ENCODE peak calls at places on chromosomes 12 and 14, in eight cellular contexts. Z is skeletal muscle cell, X is cardiac fibroblast, F is right lobe of liver, W is SW 1271, N is IMR-90, Q is NCI-H69, A is A172. B is an unnamed sample.

GRCh38 chr14:62179367-62180018 is 417.3 kb downstream of the SNAPC1 start:
- DNase-seq in Z (peak), X (peak), F (no peak), W (peak), N (peak), Q (peak), A (peak), B (no peak)

GRCh38 chr12:53205747-53206146 is 1.3 kb downstream of the ITGB7 start:
- DNase-seq in Z (peak), X (peak), F (no peak), W (no peak), N (peak), Q (no peak), A (peak), B (no peak)

GRCh38 chr12:74626397-74626796 is 88.8 kb downstream of the ATXN7L3B start:
- DNase-seq in Z (no peak), X (no peak), F (no peak), W (no peak), N (no peak), Q (no peak), A (no peak), B (no peak)

GRCh38 chr14:101711041-101711861 is 50.3 kb upstream of the PPP2R5C start:
- DNase-seq in Z (no peak), X (no peak), F (no peak), W (no peak), N (no peak), Q (no peak), A (no peak), B (no peak)

GRCh38 chr14:75566321-75566720 is 12.1 kb upstream of the FLVCR2 start:
- DNase-seq in Z (no peak), X (peak), F (no peak), W (no peak), N (no peak), Q (no peak), A (no peak), B (no peak)

GRCh38 chr14:99476864-99477263 is 3.8 kb downstream of the SETD3 start:
- DNase-seq in Z (no peak), X (peak), F (no peak), W (no peak), N (peak), Q (no peak), A (no peak), B (no peak)

GRCh38 chr12:119869720-119870119 is 7.4 kb downstream of the CIT start:
- DNase-seq in Z (peak), X (peak), F (no peak), W (peak), N (peak), Q (no peak), A (peak), B (no peak)

GRCh38 chr12:104749555-104749954 is 208.5 kb downstream of the SLC41A2 start:
- DNase-seq in Z (no peak), X (no peak), F (no peak), W (no peak), N (no peak), Q (no peak), A (no peak), B (no peak)

GRCh38 chr14:24260780-24261157 is 2.2 kb downstream of the TGM1 start:
- DNase-seq in Z (no peak), X (no peak), F (no peak), W (no peak), N (no peak), Q (no peak), A (no peak), B (no peak)

GRCh38 chr12:29316772-29317171 is 64.2 kb downstream of the ERGIC2 start:
- DNase-seq in Z (no peak), X (peak), F (no peak), W (no peak), N (peak), Q (no peak), A (peak), B (no peak)

GRCh38 chr12:131829351-131829794 is 1.2 kb downstream of the MMP17 start:
- DNase-seq in Z (no peak), X (peak), F (no peak), W (peak), N (no peak), Q (peak), A (no peak), B (peak)

GRCh38 chr12:2640709-2641108 is 154.1 kb upstream of the FKBP4 start:
- DNase-seq in Z (peak), X (peak), F (no peak), W (peak), N (peak), Q (peak), A (peak), B (peak)

GRCh38 chr14:52551696-52552062 is 626 bp downstream of the TXNDC16 start:
- DNase-seq in Z (no peak), X (peak), F (no peak), W (peak), N (peak), Q (peak), A (peak), B (no peak)

GRCh38 chr14:52835122-52835903 is 43.9 kb upstream of the GNPNAT1 start:
- DNase-seq in Z (peak), X (peak), F (no peak), W (no peak), N (peak), Q (peak), A (peak), B (no peak)

GRCh38 chr12:3236345-3237153 is 159.4 kb downstream of the TSPAN9 start:
- DNase-seq in Z (no peak), X (peak), F (no peak), W (no peak), N (peak), Q (peak), A (peak), B (no peak)

GRCh38 chr12:3002636-3003035 is 43.4 kb downstream of the TEAD4 start:
- DNase-seq in Z (no peak), X (no peak), F (no peak), W (no peak), N (no peak), Q (no peak), A (no peak), B (no peak)

GRCh38 chr12:100826323-100826722 is 31.7 kb downstream of the ANO4 start:
- DNase-seq in Z (peak), X (peak), F (peak), W (no peak), N (peak), Q (no peak), A (peak), B (peak)

GRCh38 chr14:60951781-60952435 is 29.0 kb downstream of the TRMT5 start:
- DNase-seq in Z (no peak), X (peak), F (no peak), W (no peak), N (no peak), Q (no peak), A (no peak), B (no peak)

GRCh38 chr12:124738636-124739467 is 124.8 kb downstream of the SCARB1 start:
- DNase-seq in Z (no peak), X (no peak), F (no peak), W (no peak), N (peak), Q (no peak), A (no peak), B (no peak)

GRCh38 chr12:124174406-124174805 is 120.5 kb upstream of the RFLNA start:
- DNase-seq in Z (no peak), X (peak), F (no peak), W (no peak), N (no peak), Q (no peak), A (peak), B (no peak)

GRCh38 chr14:102213984-102214658 is 74.4 kb downstream of the WDR20 start:
- DNase-seq in Z (no peak), X (no peak), F (no peak), W (no peak), N (no peak), Q (no peak), A (no peak), B (peak)

GRCh38 chr12:67069451-67070306 is 199.5 kb upstream of the CAND1 start:
- DNase-seq in Z (no peak), X (no peak), F (no peak), W (peak), N (no peak), Q (peak), A (no peak), B (peak)

GRCh38 chr12:93266-94005 is 26.9 kb downstream of the IQSEC3 start:
- DNase-seq in Z (no peak), X (no peak), F (no peak), W (no peak), N (no peak), Q (no peak), A (no peak), B (no peak)

GRCh38 chr14:102777711-102778615 is 714 bp downstream of the TRAF3 start:
- DNase-seq in Z (no peak), X (peak), F (peak), W (peak), N (peak), Q (peak), A (no peak), B (peak)

GRCh38 chr12:104573-105081 is 38.1 kb downstream of the IQSEC3 start:
- DNase-seq in Z (no peak), X (no peak), F (no peak), W (no peak), N (no peak), Q (peak), A (no peak), B (no peak)

GRCh38 chr12:18054925-18055324 is 35.1 kb downstream of the RERGL start:
- DNase-seq in Z (no peak), X (no peak), F (no peak), W (no peak), N (no peak), Q (peak), A (no peak), B (no peak)

GRCh38 chr14:100696590-100696989 is 30.1 kb upstream of the DLK1 start:
- DNase-seq in Z (no peak), X (no peak), F (no peak), W (no peak), N (no peak), Q (no peak), A (no peak), B (no peak)

GRCh38 chr12:3168775-3169221 is 91.6 kb downstream of the TSPAN9 start:
- DNase-seq in Z (peak), X (peak), F (peak), W (no peak), N (peak), Q (peak), A (peak), B (no peak)

GRCh38 chr12:67410667-67411067 is 141.5 kb downstream of the CAND1 start:
- DNase-seq in Z (no peak), X (no peak), F (no peak), W (no peak), N (no peak), Q (peak), A (no peak), B (no peak)

GRCh38 chr12:115426732-115427131 is 742.8 kb upstream of the TBX3 start:
- DNase-seq in Z (no peak), X (no peak), F (peak), W (no peak), N (no peak), Q (peak), A (no peak), B (no peak)

GRCh38 chr14:54681819-54682261 is 114.9 kb downstream of the SAMD4A start:
- DNase-seq in Z (no peak), X (no peak), F (no peak), W (no peak), N (peak), Q (no peak), A (peak), B (no peak)

GRCh38 chr12:12723147-12723680 is 6.0 kb downstream of the CDKN1B start:
- DNase-seq in Z (no peak), X (no peak), F (no peak), W (peak), N (peak), Q (peak), A (no peak), B (no peak)

GRCh38 chr14:100532154-100532915 is 54.9 kb downstream of the BEGAIN start:
- DNase-seq in Z (no peak), X (no peak), F (peak), W (no peak), N (peak), Q (no peak), A (no peak), B (peak)

GRCh38 chr12:127942981-127943380 is 324.0 kb upstream of the TMEM132C start:
- DNase-seq in Z (no peak), X (no peak), F (no peak), W (no peak), N (no peak), Q (no peak), A (no peak), B (no peak)

GRCh38 chr14:52833891-52834290 is 42.5 kb upstream of the GNPNAT1 start:
- DNase-seq in Z (no peak), X (no peak), F (no peak), W (no peak), N (no peak), Q (no peak), A (no peak), B (no peak)

B was measured in upper lobe of right lung.